ENCODE peak calls at places on chromosomes 5 and 9, in four cellular contexts. One of them, this sample, is unnamed.

GRCh38 chr9:113573303-113573958 is 109.9 kb downstream of the RGS3 start:
- DNase-seq in spleen: peak
- DNase-seq in H1: no peak
- DNase-seq in tibial nerve: no peak
- DNase-seq in this sample: no peak

GRCh38 chr9:14322211-14323082 is 8.5 kb upstream of the NFIB start:
- DNase-seq in spleen: peak
- DNase-seq in H1: peak
- DNase-seq in tibial nerve: peak
- DNase-seq in this sample: peak

GRCh38 chr9:87713278-87713989 is 12.5 kb upstream of the CTSL start:
- DNase-seq in spleen: no peak
- DNase-seq in H1: no peak
- DNase-seq in tibial nerve: peak
- DNase-seq in this sample: peak

GRCh38 chr5:56717253-56717987 is 97.9 kb upstream of the MAP3K1 start:
- DNase-seq in spleen: no peak
- DNase-seq in H1: no peak
- DNase-seq in tibial nerve: no peak
- DNase-seq in this sample: no peak

GRCh38 chr5:155189981-155190380 is 176.4 kb downstream of the KIF4B start:
- DNase-seq in spleen: no peak
- DNase-seq in H1: no peak
- DNase-seq in tibial nerve: no peak
- DNase-seq in this sample: no peak

GRCh38 chr5:169286572-169287325 is 14.2 kb downstream of the SLIT3 start:
- DNase-seq in spleen: no peak
- DNase-seq in H1: no peak
- DNase-seq in tibial nerve: no peak
- DNase-seq in this sample: no peak

GRCh38 chr5:109826426-109826825 is 136.7 kb downstream of the MAN2A1 start:
- DNase-seq in spleen: no peak
- DNase-seq in H1: no peak
- DNase-seq in tibial nerve: no peak
- DNase-seq in this sample: no peak

GRCh38 chr5:149489605-149490037 is 61.6 kb downstream of the CSNK1A1 start:
- DNase-seq in spleen: no peak
- DNase-seq in H1: peak
- DNase-seq in tibial nerve: no peak
- DNase-seq in this sample: no peak

GRCh38 chr5:134584662-134585061 is 48.0 kb downstream of the SAR1B start:
- DNase-seq in spleen: no peak
- DNase-seq in H1: no peak
- DNase-seq in tibial nerve: no peak
- DNase-seq in this sample: no peak

DNA sequence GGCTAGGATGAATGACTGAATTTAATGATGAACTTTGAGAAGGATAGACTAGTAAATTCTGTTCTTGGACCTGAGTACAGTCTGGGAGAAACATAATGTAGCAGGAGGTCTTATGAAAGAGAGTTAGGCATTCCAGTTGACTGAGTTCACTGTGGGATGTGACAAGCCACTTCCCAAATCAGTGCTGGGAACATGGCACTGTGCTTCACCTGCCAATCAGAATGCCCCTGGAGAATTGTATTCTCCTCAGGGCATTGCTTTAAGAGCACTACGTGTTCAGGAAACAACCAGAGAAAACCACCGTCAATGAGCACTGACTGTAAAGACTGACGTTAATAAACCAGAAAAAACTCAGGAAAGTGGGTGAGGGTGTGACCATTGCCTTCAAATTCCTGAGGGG is 1.2 kb downstream of the CCDC107 start:
- DNase-seq in spleen: no peak
- DNase-seq in H1: no peak
- DNase-seq in tibial nerve: no peak
- DNase-seq in this sample: no peak
- TF ChIP-seq POLR2A in spleen: no peak
- TF ChIP-seq POLR2A in H1: no peak
- TF ChIP-seq POLR2A in tibial nerve: no peak
- TF ChIP-seq POLR2A in this sample: no peak

GRCh38 chr9:131274674-131275331 is 1.5 kb downstream of the FAM78A start:
- DNase-seq in spleen: peak
- DNase-seq in H1: no peak
- DNase-seq in tibial nerve: peak
- DNase-seq in this sample: no peak
- TF ChIP-seq POLR2A in spleen: no peak
- TF ChIP-seq POLR2A in H1: no peak
- TF ChIP-seq POLR2A in tibial nerve: peak
- TF ChIP-seq POLR2A in this sample: no peak

GRCh38 chr5:34511915-34512314 is 144.2 kb upstream of the RAI14 start:
- DNase-seq in spleen: no peak
- DNase-seq in H1: no peak
- DNase-seq in tibial nerve: peak
- DNase-seq in this sample: no peak

GRCh38 chr5:34511481-34511880 is 144.6 kb upstream of the RAI14 start:
- DNase-seq in spleen: no peak
- DNase-seq in H1: no peak
- DNase-seq in tibial nerve: no peak
- DNase-seq in this sample: no peak

GRCh38 chr5:34511063-34511462 is 145.1 kb upstream of the RAI14 start:
- DNase-seq in spleen: no peak
- DNase-seq in H1: no peak
- DNase-seq in tibial nerve: no peak
- DNase-seq in this sample: no peak

GRCh38 chr5:34509392-34509791 is 146.7 kb upstream of the RAI14 start:
- DNase-seq in spleen: no peak
- DNase-seq in H1: no peak
- DNase-seq in tibial nerve: no peak
- DNase-seq in this sample: no peak

GRCh38 chr5:34510002-34510401 is 146.1 kb upstream of the RAI14 start:
- DNase-seq in spleen: no peak
- DNase-seq in H1: no peak
- DNase-seq in tibial nerve: no peak
- DNase-seq in this sample: no peak
- TF ChIP-seq POLR2A in spleen: no peak
- TF ChIP-seq POLR2A in H1: no peak
- TF ChIP-seq POLR2A in tibial nerve: no peak
- TF ChIP-seq POLR2A in this sample: no peak

GRCh38 chr9:128190516-128191405 is 611 bp downstream of the CIZ1 start:
- DNase-seq in spleen: no peak
- DNase-seq in H1: peak
- DNase-seq in tibial nerve: no peak
- DNase-seq in this sample: no peak

GRCh38 chr9:128192601-128193371 is 1.4 kb upstream of the CIZ1 start:
- DNase-seq in spleen: peak
- DNase-seq in H1: no peak
- DNase-seq in tibial nerve: peak
- DNase-seq in this sample: peak

GRCh38 chr9:128190013-128190412 is 1.4 kb downstream of the CIZ1 start:
- DNase-seq in spleen: no peak
- DNase-seq in H1: no peak
- DNase-seq in tibial nerve: no peak
- DNase-seq in this sample: no peak

GRCh38 chr9:128193469-128194096 is 2.2 kb upstream of the CIZ1 start:
- DNase-seq in spleen: no peak
- DNase-seq in H1: no peak
- DNase-seq in tibial nerve: no peak
- DNase-seq in this sample: no peak

DNA sequence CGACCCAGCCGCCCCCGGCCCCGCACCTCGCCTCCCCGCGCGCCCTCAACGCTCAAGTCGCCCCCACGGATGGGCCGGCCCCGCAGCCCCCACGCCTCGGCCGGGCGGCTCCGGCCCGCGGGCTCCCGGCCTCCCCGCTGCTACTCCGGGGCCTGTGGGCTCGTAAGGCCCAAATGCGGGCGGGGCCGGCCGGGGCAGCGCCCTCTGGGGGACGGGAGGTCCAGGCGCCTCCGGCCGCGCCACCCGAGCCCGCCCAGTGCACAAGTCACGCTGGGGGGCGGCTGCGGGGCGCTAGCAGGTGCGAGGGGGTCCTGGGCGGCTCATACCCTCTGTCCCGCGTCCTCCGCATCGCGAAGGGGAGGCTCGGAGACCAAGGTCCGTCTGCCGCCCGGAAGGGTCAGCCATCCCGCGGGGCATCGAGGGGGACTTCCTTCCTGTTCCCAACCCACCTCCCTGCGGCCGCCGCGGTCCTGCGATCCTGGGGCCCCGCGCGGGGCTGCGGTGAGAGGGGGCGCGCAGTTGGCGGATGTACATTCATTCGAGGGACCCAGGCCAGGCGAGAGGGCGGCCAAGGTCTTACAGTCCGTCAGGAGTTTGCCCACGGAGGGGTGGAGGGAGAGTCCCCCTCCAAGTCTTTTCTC is at the start of gene CIZ1:
- DNase-seq in spleen: peak
- DNase-seq in H1: peak
- DNase-seq in tibial nerve: peak
- DNase-seq in this sample: peak
- TF ChIP-seq POLR2A in spleen: peak
- TF ChIP-seq POLR2A in H1: peak
- TF ChIP-seq POLR2A in tibial nerve: no peak
- TF ChIP-seq POLR2A in this sample: peak

GRCh38 chr9:41229408-41230401 is 40.6 kb upstream of the ZNG1F start:
- DNase-seq in spleen: peak
- DNase-seq in H1: no peak
- DNase-seq in tibial nerve: no peak
- DNase-seq in this sample: peak
- TF ChIP-seq POLR2A in spleen: no peak
- TF ChIP-seq POLR2A in H1: no peak
- TF ChIP-seq POLR2A in tibial nerve: no peak
- TF ChIP-seq POLR2A in this sample: no peak

DNA sequence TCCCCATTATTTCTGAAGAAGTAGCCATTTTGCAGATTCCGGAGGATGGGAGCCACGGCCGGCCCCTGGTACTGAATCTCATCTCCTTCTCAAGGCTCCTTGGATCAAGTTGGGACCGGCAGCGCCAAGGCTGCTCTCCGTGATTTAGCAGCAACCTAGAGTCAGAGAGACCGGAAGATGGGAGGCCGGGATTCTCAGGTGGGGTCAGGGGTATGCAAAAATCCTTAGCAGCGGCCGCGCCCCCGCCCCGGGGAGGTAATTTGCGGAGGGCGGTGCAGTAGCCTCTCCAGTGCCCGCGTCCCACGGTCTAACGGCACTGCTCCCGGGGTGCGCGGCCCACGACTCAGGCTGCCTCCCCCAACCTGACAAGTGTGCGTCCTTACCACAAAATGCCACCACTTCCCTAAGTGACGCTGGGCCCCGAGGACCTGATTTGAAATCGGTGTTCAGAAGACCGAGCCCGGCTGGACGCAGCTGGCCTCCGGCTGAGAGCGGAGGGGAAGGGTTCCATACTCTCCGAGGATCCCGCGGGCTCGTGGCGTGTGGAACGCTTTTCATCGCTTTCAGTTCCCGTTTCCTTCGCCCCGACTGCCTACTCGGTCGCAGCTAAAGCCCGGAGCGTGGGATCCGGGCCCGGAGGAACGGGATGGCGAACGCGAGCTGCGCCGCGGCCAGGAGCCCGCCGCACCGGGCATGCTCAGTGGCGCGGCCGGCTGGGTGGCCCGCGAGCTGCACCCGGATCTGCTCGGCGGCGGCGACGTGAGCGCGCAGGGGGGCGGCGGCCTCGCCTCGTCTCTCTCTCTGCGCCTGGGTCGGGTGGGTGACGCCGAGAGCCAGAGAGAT is at the start of gene SCAMP1:
- DNase-seq in spleen: peak
- DNase-seq in H1: peak
- DNase-seq in tibial nerve: peak
- DNase-seq in this sample: peak
- TF ChIP-seq POLR2A in spleen: peak
- TF ChIP-seq POLR2A in H1: no peak
- TF ChIP-seq POLR2A in tibial nerve: peak
- TF ChIP-seq POLR2A in this sample: peak

GRCh38 chr5:91264311-91265051 is 118.6 kb downstream of the ARRDC3 start:
- DNase-seq in spleen: no peak
- DNase-seq in H1: no peak
- DNase-seq in tibial nerve: no peak
- DNase-seq in this sample: no peak

GRCh38 chr5:91266184-91266705 is 116.9 kb downstream of the ARRDC3 start:
- DNase-seq in spleen: no peak
- DNase-seq in H1: no peak
- DNase-seq in tibial nerve: no peak
- DNase-seq in this sample: no peak

GRCh38 chr5:91269198-91269597 is 113.9 kb downstream of the ARRDC3 start:
- DNase-seq in spleen: no peak
- DNase-seq in H1: no peak
- DNase-seq in tibial nerve: no peak
- DNase-seq in this sample: no peak

DNA sequence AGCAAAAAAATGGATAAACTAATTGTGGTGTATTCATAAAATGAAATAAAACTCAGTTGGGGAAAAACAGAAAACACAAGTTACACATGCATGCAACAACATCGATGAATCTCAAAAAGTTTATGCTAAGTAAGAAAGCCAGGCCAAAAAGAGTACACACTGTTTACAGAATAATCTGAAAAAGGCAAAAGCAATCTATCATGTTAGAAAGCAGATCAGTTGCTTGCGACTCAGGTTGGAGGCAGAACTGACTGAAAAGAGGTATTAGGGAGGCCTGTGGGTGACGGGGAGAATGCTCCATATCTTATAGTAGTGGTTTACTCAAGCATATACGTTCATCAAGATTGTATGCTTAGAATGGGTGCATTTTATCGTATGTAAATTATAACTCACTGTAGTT is 119.2 kb downstream of the ARRDC3 start:
- DNase-seq in spleen: no peak
- DNase-seq in H1: no peak
- DNase-seq in tibial nerve: no peak
- DNase-seq in this sample: no peak
- TF ChIP-seq POLR2A in spleen: no peak
- TF ChIP-seq POLR2A in H1: no peak
- TF ChIP-seq POLR2A in tibial nerve: no peak
- TF ChIP-seq POLR2A in this sample: no peak

GRCh38 chr5:141604318-141604717 is 14.5 kb downstream of the DIAPH1 start:
- DNase-seq in spleen: no peak
- DNase-seq in H1: no peak
- DNase-seq in tibial nerve: peak
- DNase-seq in this sample: peak
- TF ChIP-seq POLR2A in spleen: no peak
- TF ChIP-seq POLR2A in H1: no peak
- TF ChIP-seq POLR2A in tibial nerve: no peak
- TF ChIP-seq POLR2A in this sample: no peak

GRCh38 chr5:113039229-113039628 is 62.6 kb downstream of the DCP2 start:
- DNase-seq in spleen: no peak
- DNase-seq in H1: peak
- DNase-seq in tibial nerve: no peak
- DNase-seq in this sample: no peak

GRCh38 chr5:113038136-113038535 is 61.5 kb downstream of the DCP2 start:
- DNase-seq in spleen: no peak
- DNase-seq in H1: no peak
- DNase-seq in tibial nerve: no peak
- DNase-seq in this sample: no peak

GRCh38 chr5:113036826-113037225 is 60.2 kb downstream of the DCP2 start:
- DNase-seq in spleen: no peak
- DNase-seq in H1: no peak
- DNase-seq in tibial nerve: no peak
- DNase-seq in this sample: no peak

GRCh38 chr5:113040672-113041071 is 64.1 kb downstream of the DCP2 start:
- DNase-seq in spleen: no peak
- DNase-seq in H1: peak
- DNase-seq in tibial nerve: no peak
- DNase-seq in this sample: no peak

GRCh38 chr5:113038714-113039113 is 62.1 kb downstream of the DCP2 start:
- DNase-seq in spleen: no peak
- DNase-seq in H1: peak
- DNase-seq in tibial nerve: no peak
- DNase-seq in this sample: no peak
- TF ChIP-seq POLR2A in spleen: no peak
- TF ChIP-seq POLR2A in H1: no peak
- TF ChIP-seq POLR2A in tibial nerve: no peak
- TF ChIP-seq POLR2A in this sample: no peak

This sample was measured in suprapubic skin.